ENCODE peak calls at places on chromosomes 4 and X, in nine cellular contexts. W, O, Q, B, K, U, L, S and C are unnamed samples.

GRCh38 chrX:153869473-153870287 is 16.3 kb downstream of the L1CAM start:
- DNase-seq in S (no peak), O (no peak), L (no peak), K (no peak), U (no peak), Q (no peak), W (no peak), B (no peak), C (no peak)

GRCh38 chrX:1442724-1443367 is 9.9 kb downstream of the ASMTL start:
- DNase-seq in L (no peak), O (no peak), B (peak), U (no peak), Q (no peak), W (peak), K (no peak), S (no peak), C (no peak)

GRCh38 chr4:37793562-37793961 is 32.9 kb upstream of the PGM2 start:
- DNase-seq in K (peak), L (no peak), O (peak), U (peak), B (no peak), W (no peak), S (no peak), Q (peak), C (peak)

GRCh38 chr4:186227744-186228513 is 622 bp downstream of the KLKB1 start:
- DNase-seq in S (no peak), U (no peak), L (no peak), W (no peak), B (no peak), O (no peak), Q (no peak), K (no peak), C (no peak)

GRCh38 chr4:41241919-41242318 is 14.8 kb upstream of the UCHL1 start:
- DNase-seq in U (no peak), Q (no peak), O (no peak), W (no peak), K (no peak), L (no peak), S (no peak), B (no peak), C (no peak)

GRCh38 chr4:5452156-5452555 is 256.2 kb downstream of the EVC2 start:
- DNase-seq in W (no peak), U (no peak), B (no peak), Q (no peak), L (no peak), S (no peak), O (no peak), K (no peak), C (no peak)

GRCh38 chr4:127959794-127960193 is 5.2 kb downstream of the MFSD8 start:
- DNase-seq in W (no peak), O (no peak), S (no peak), L (no peak), B (no peak), K (no peak), Q (no peak), U (no peak), C (no peak)

GRCh38 chrX:86845101-86845500 is 672.5 kb upstream of the KLHL4 start:
- DNase-seq in W (no peak), U (no peak), O (no peak), S (no peak), K (no peak), L (no peak), B (no peak), Q (no peak), C (no peak)

GRCh38 chr4:104743141-104743748 is 248.6 kb upstream of the CXXC4 start:
- DNase-seq in K (no peak), S (no peak), L (no peak), W (no peak), O (no peak), B (no peak), U (no peak), Q (peak), C (no peak)

GRCh38 chr4:77310931-77311330 is 153.9 kb downstream of the CCNG2 start:
- DNase-seq in Q (no peak), S (no peak), B (no peak), O (no peak), K (no peak), L (no peak), U (no peak), W (no peak), C (no peak)

GRCh38 chr4:103137446-103137827 is 37.8 kb upstream of the BDH2 start:
- DNase-seq in K (peak), W (no peak), B (no peak), Q (no peak), L (no peak), O (no peak), U (no peak), S (no peak), C (no peak)

GRCh38 chr4:145842224-145842887 is 96.3 kb downstream of the ZNF827 start:
- DNase-seq in K (no peak), B (no peak), Q (no peak), S (no peak), O (no peak), W (no peak), L (no peak), U (no peak), C (no peak)

GRCh38 chr4:127533028-127533700 is 99.6 kb upstream of the INTU start:
- DNase-seq in U (no peak), W (peak), S (no peak), K (no peak), L (no peak), Q (no peak), B (peak), O (peak), C (no peak)

GRCh38 chr4:151035321-151035720 is 20.2 kb upstream of the LRBA start:
- DNase-seq in W (no peak), Q (no peak), O (no peak), B (no peak), K (peak), L (no peak), U (no peak), S (no peak), C (peak)

GRCh38 chr4:172892300-172892699 is 276.3 kb upstream of the GALNT7 start:
- DNase-seq in Q (peak), W (no peak), L (no peak), B (no peak), O (no peak), K (no peak), S (no peak), U (peak), C (peak)

GRCh38 chrX:13597928-13598327 is 28.5 kb downstream of the EGFL6 start:
- DNase-seq in B (no peak), O (no peak), W (no peak), S (no peak), L (no peak), U (peak), Q (no peak), K (no peak), C (no peak)

GRCh38 chr4:165580379-165580905 is 201.6 kb downstream of the CPE start:
- DNase-seq in U (peak), K (peak), L (no peak), B (peak), W (no peak), O (no peak), Q (no peak), S (no peak), C (no peak)

GRCh38 chr4:21664355-21664754 is 284.2 kb downstream of the KCNIP4 start:
- DNase-seq in U (no peak), L (no peak), W (no peak), O (no peak), S (no peak), B (no peak), Q (no peak), K (no peak), C (no peak)

GRCh38 chr4:6668391-6668790 is 25.3 kb upstream of the S100P start:
- DNase-seq in O (no peak), U (no peak), L (no peak), K (peak), S (no peak), B (no peak), W (no peak), Q (no peak), C (no peak)

GRCh38 chr4:156606444-156607197 is 365.0 kb downstream of the PDGFC start:
- DNase-seq in B (no peak), L (no peak), W (no peak), K (no peak), O (no peak), Q (no peak), S (no peak), U (no peak), C (no peak)

GRCh38 chr4:121072836-121073362 is 564 bp upstream of the NDNF start:
- DNase-seq in K (no peak), S (no peak), U (no peak), B (no peak), L (no peak), O (peak), W (no peak), Q (peak), C (no peak)

GRCh38 chr4:17613761-17614415 is 553 bp upstream of the MED28 start:
- DNase-seq in K (peak), W (no peak), Q (peak), L (peak), S (no peak), B (no peak), O (peak), U (no peak), C (no peak)

GRCh38 chr4:26076000-26076587 is 162.1 kb downstream of the SMIM20 start:
- DNase-seq in L (no peak), O (no peak), Q (no peak), K (peak), W (no peak), B (no peak), U (no peak), S (no peak), C (no peak)
- H3K27ac ChIP-seq in L (no peak), O (peak), Q (no peak), K (no peak), W (no peak), B (no peak), U (no peak), S (no peak), C (no peak)

DNA sequence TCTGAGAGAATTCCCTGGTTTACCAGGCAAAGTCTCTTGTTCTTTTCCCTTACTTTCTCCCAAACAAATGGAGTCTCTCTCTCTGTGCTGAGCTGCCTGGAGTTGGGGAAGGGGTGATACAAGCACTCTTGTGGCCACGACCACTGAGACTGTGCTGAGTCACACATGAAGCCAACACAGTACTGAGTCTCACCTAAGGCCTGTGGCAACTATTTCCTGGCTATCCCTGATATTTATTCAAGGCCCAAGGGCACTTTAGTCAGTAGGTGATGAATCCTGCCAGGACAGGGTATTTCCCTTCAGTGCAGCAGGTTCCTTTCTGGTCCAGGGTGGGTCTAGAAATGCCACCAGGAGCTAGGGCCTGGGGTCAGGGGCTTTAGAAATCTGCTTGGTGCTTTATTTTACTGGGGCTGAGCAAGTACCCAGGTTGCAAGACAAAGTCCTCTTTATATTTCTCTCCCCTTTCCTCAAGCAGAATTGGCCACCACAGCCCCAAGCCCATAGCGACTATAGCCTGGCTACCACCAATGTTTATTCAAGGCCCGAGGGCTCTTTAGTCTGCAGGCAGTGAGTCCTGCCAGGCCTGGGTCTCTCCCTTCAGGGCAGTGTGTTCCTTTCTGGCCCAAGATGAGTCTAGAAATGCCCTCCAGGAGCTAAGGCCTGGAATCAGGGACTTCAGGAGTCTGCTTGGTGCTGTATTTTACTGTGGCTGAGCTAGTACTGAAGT is 10.5 kb downstream of the ARL13A start:
- DNase-seq in B (no peak), U (peak), K (peak), Q (no peak), S (no peak), O (no peak), W (no peak), L (no peak), C (no peak)
- H3K27ac ChIP-seq in B (peak), U (peak), K (no peak), Q (no peak), S (no peak), O (peak), W (no peak), L (no peak), C (no peak)

DNA sequence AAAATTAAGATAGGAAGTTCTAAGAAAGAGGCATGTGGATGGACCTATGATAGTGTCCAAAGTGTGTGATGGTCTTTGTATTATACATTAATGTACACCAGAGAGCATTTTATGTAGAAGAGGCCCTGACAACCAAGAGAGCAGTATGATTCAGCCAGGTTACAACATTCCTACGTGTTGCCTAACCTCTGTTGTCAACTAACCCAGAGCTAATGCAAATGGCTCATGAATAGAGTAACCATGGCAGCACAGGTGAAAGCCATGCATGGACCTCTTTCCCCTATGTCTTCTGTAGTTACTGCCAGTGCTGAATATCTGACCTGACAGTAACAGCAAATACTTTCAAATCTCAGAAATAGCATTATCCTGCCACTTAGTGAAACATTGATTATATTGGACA is 255.6 kb downstream of the NDST4 start:
- DNase-seq in U (no peak), L (no peak), Q (no peak), B (no peak), K (peak), S (no peak), W (no peak), O (no peak), C (no peak)
- H3K27ac ChIP-seq in U (no peak), L (no peak), Q (no peak), B (no peak), K (no peak), S (no peak), W (no peak), O (no peak), C (no peak)

DNA sequence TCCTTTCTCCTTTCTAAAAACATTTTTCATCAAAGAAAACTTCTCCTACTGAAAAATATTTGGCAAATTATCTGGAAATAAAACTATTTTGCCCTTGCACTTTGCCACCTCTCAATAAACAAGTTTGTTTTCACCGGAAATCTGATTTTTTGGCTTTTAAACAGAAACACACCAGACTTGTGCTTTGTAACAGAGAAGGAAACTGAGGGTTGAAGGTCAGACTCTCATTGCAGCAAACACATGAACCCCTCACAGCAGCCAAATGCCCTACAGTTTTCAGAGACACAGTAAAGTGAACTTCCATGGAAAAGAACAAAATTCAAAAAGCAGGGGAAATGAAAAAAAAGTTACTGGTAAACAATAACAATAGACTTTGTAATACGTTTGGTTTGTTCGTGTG is 95.6 kb upstream of the WDR17 start:
- DNase-seq in K (no peak), S (no peak), O (no peak), U (no peak), W (no peak), Q (no peak), B (no peak), L (no peak), C (no peak)
- H3K27ac ChIP-seq in K (no peak), S (peak), O (no peak), U (no peak), W (no peak), Q (no peak), B (no peak), L (no peak), C (no peak)

DNA sequence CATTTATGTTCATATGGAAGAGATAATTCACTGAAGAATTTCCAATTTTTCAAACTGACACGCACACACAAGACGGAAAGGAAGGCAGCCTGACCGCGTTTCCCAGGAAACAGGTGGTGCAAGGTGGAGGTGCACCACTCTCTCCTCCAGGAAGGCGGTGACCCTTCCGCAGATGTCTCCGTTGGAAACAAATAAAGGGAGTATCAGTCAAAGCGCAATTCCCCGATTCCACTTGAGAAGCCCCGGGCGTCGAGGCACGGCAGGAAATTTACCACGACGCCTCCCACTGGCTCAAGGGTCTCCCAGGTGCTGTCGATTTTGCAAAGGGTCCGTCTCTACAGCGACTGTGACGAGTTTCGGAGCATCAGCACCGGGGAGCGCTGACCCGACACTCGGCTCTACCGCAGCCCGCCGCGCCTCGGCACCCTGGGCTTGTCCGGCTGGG is 770 bp upstream of the TIGD2 start:
- DNase-seq in O (no peak), L (no peak), K (peak), S (no peak), U (no peak), B (no peak), Q (no peak), W (no peak), C (peak)
- H3K27ac ChIP-seq in O (peak), L (no peak), K (peak), S (peak), U (peak), B (no peak), Q (no peak), W (no peak), C (peak)

DNA sequence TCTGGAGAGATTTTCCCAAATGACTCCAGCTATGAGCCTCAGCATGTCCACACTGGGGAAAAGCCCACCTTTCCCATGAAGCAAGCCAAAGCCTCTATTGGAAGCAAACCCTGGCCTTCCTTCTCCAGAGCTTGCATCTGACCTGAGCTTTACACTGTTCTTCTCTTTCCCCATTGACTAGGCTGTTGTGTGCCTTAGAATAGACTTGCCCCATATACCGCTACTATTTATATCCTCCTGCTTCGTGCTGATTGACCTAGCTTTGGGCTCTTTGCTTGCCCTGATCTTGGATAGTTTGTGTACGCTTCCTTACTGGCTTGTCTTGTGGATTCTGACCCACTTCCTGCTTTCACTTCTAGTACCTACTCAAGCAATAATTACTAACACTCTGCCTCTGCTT is 30.9 kb downstream of the FAM9B start:
- DNase-seq in U (no peak), L (no peak), K (no peak), Q (no peak), O (no peak), S (no peak), B (no peak), W (no peak), C (no peak)
- H3K27ac ChIP-seq in U (no peak), L (no peak), K (no peak), Q (no peak), O (no peak), S (no peak), B (no peak), W (no peak), C (no peak)

GRCh38 chr4:184643726-184644125 is 5.5 kb downstream of the CASP3 start:
- DNase-seq in W (no peak), S (no peak), K (no peak), L (no peak), B (no peak), O (no peak), Q (no peak), U (no peak), C (no peak)
- H3K27ac ChIP-seq in W (no peak), S (no peak), K (no peak), L (no peak), B (no peak), O (no peak), Q (no peak), U (no peak), C (no peak)

DNA sequence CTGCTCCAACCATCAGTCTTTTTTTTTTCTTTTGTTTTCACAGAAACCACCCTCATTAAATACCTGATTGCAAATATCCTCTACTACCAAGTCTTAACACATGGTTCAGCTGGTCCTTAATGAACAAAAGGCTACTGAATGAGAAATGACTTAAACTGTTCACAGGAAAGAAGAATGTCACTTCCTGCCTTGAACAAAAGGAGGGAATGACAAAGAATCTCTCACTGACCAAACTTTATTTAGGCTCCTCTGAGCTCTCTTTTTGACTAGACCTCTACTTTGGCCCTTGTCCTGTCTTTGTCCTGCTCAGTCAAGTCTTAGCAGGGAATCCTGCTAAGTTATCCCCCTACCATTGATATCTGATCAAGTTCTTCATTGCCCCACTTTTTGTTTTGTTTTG is 31.8 kb upstream of the GJB1 start:
- DNase-seq in U (no peak), L (no peak), Q (no peak), B (no peak), S (no peak), K (no peak), O (no peak), W (no peak), C (no peak)
- H3K27ac ChIP-seq in U (no peak), L (no peak), Q (no peak), B (no peak), S (no peak), K (no peak), O (no peak), W (no peak), C (no peak)

GRCh38 chrX:387729-388128 is 1.0 kb upstream of the PPP2R3B start:
- DNase-seq in U (no peak), O (no peak), Q (no peak), S (no peak), K (no peak), L (no peak), B (peak), W (no peak), C (peak)
- H3K27ac ChIP-seq in U (peak), O (no peak), Q (no peak), S (peak), K (peak), L (peak), B (no peak), W (peak), C (peak)